ENCODE peak calls at places on chromosome 19, in six cellular contexts. A, H, L, R, P and W are unnamed samples.

GRCh38 chr19:54420383-54421168 is 5.3 kb downstream of the TTYH1 start:
- DNase-seq in L (no peak), R (no peak), A (peak), P (peak), H (no peak), W (peak)

GRCh38 chr19:33295621-33296472 is 6.5 kb downstream of the CEBPA start:
- DNase-seq in H (no peak), L (no peak), A (no peak), P (no peak), R (no peak), W (no peak)

GRCh38 chr19:18160441-18160791 is 7.5 kb downstream of the PIK3R2 start:
- DNase-seq in R (no peak), H (no peak), P (no peak), L (no peak), A (no peak), W (no peak)

GRCh38 chr19:35044317-35045117 is 3.0 kb downstream of the HPN start:
- DNase-seq in A (peak), P (peak), H (peak), L (peak), R (peak), W (peak)

GRCh38 chr19:43562698-43563241 is 12.6 kb downstream of the XRCC1 start:
- DNase-seq in R (peak), P (peak), H (peak), L (peak), A (no peak), W (no peak)

GRCh38 chr19:5690125-5690954 is at the start of gene RPL36:
- DNase-seq in A (peak), L (peak), R (peak), P (peak), H (peak), W (peak)

GRCh38 chr19:4730740-4731171 is 7.1 kb upstream of the DPP9 start:
- DNase-seq in L (peak), H (no peak), P (no peak), R (peak), A (peak), W (peak)

GRCh38 chr19:47726467-47726866 is 13.2 kb downstream of the EHD2 start:
- DNase-seq in A (no peak), P (no peak), H (no peak), L (no peak), R (no peak), W (no peak)

GRCh38 chr19:50693064-50693975 is 26.3 kb downstream of the SHANK1 start:
- DNase-seq in H (no peak), L (no peak), R (no peak), P (no peak), A (no peak), W (no peak)

GRCh38 chr19:3373971-3374368 is 7.6 kb downstream of the NFIC start:
- DNase-seq in A (no peak), P (no peak), L (no peak), H (no peak), R (no peak), W (no peak)

GRCh38 chr19:32824906-32825608 is 44.5 kb downstream of the SLC7A9 start:
- DNase-seq in P (no peak), R (no peak), H (no peak), A (no peak), L (no peak), W (no peak)

GRCh38 chr19:821976-822773 is 420 bp upstream of the PLPPR3 start:
- DNase-seq in L (no peak), P (no peak), H (no peak), A (peak), R (no peak), W (peak)